ENCODE peak calls at places on chromosome 13, in seven cellular contexts. One of them, this sample, is unnamed.

GRCh38 chr13:51156666-51157065 is 45.6 kb upstream of the C13orf42 start:
- DNase-seq in EL: no peak
- DNase-seq in MV-4-11: no peak
- DNase-seq in stimulated activated CD8-positive, alpha-beta memory T cell treated with anti-CD3 and anti-CD28 coated beads, Interleukin-12 subunit alpha, Interleukin-12 subunit beta, amount 100 ng/mL, for 1 hour: no peak
- DNase-seq in aorta: no peak
- DNase-seq in HEK293T: no peak
- DNase-seq in heart left ventricle: no peak
- DNase-seq in this sample: no peak

GRCh38 chr13:87893982-87894527 is 222.9 kb downstream of the SLITRK5 start:
- DNase-seq in aorta: no peak
- DNase-seq in heart left ventricle: no peak
- DNase-seq in HEK293T: no peak
- DNase-seq in EL: no peak
- DNase-seq in stimulated activated CD8-positive, alpha-beta memory T cell treated with anti-CD3 and anti-CD28 coated beads, Interleukin-12 subunit alpha, Interleukin-12 subunit beta, amount 100 ng/mL, for 1 hour: no peak
- DNase-seq in MV-4-11: peak
- DNase-seq in this sample: peak

GRCh38 chr13:101946411-101946810 is 455.4 kb downstream of the FGF14 start:
- DNase-seq in heart left ventricle: no peak
- DNase-seq in HEK293T: no peak
- DNase-seq in MV-4-11: no peak
- DNase-seq in EL: no peak
- DNase-seq in aorta: no peak
- DNase-seq in stimulated activated CD8-positive, alpha-beta memory T cell treated with anti-CD3 and anti-CD28 coated beads, Interleukin-12 subunit alpha, Interleukin-12 subunit beta, amount 100 ng/mL, for 1 hour: no peak
- DNase-seq in this sample: no peak

GRCh38 chr13:95360464-95361097 is 59.3 kb upstream of the ABCC4 start:
- DNase-seq in HEK293T: no peak
- DNase-seq in heart left ventricle: no peak
- DNase-seq in stimulated activated CD8-positive, alpha-beta memory T cell treated with anti-CD3 and anti-CD28 coated beads, Interleukin-12 subunit alpha, Interleukin-12 subunit beta, amount 100 ng/mL, for 1 hour: no peak
- DNase-seq in MV-4-11: no peak
- DNase-seq in EL: no peak
- DNase-seq in aorta: no peak
- DNase-seq in this sample: no peak

GRCh38 chr13:73428137-73428536 is 369.3 kb downstream of the KLF5 start:
- DNase-seq in EL: peak
- DNase-seq in HEK293T: no peak
- DNase-seq in stimulated activated CD8-positive, alpha-beta memory T cell treated with anti-CD3 and anti-CD28 coated beads, Interleukin-12 subunit alpha, Interleukin-12 subunit beta, amount 100 ng/mL, for 1 hour: no peak
- DNase-seq in heart left ventricle: no peak
- DNase-seq in MV-4-11: no peak
- DNase-seq in aorta: no peak
- DNase-seq in this sample: no peak

GRCh38 chr13:70829748-70830147 is 721.5 kb upstream of the KLHL1 start:
- DNase-seq in aorta: no peak
- DNase-seq in heart left ventricle: no peak
- DNase-seq in stimulated activated CD8-positive, alpha-beta memory T cell treated with anti-CD3 and anti-CD28 coated beads, Interleukin-12 subunit alpha, Interleukin-12 subunit beta, amount 100 ng/mL, for 1 hour: no peak
- DNase-seq in MV-4-11: peak
- DNase-seq in HEK293T: no peak
- DNase-seq in EL: no peak
- DNase-seq in this sample: no peak

GRCh38 chr13:33119022-33119735 is 103.0 kb downstream of the KL start:
- DNase-seq in stimulated activated CD8-positive, alpha-beta memory T cell treated with anti-CD3 and anti-CD28 coated beads, Interleukin-12 subunit alpha, Interleukin-12 subunit beta, amount 100 ng/mL, for 1 hour: no peak
- DNase-seq in MV-4-11: no peak
- DNase-seq in EL: peak
- DNase-seq in aorta: no peak
- DNase-seq in heart left ventricle: no peak
- DNase-seq in HEK293T: no peak
- DNase-seq in this sample: no peak

GRCh38 chr13:41546372-41547252 is 89.3 kb downstream of the RGCC start:
- DNase-seq in stimulated activated CD8-positive, alpha-beta memory T cell treated with anti-CD3 and anti-CD28 coated beads, Interleukin-12 subunit alpha, Interleukin-12 subunit beta, amount 100 ng/mL, for 1 hour: no peak
- DNase-seq in EL: peak
- DNase-seq in heart left ventricle: no peak
- DNase-seq in aorta: no peak
- DNase-seq in MV-4-11: peak
- DNase-seq in HEK293T: no peak
- DNase-seq in this sample: no peak

GRCh38 chr13:27374650-27375049 is 49.8 kb upstream of the GTF3A start:
- DNase-seq in aorta: peak
- DNase-seq in stimulated activated CD8-positive, alpha-beta memory T cell treated with anti-CD3 and anti-CD28 coated beads, Interleukin-12 subunit alpha, Interleukin-12 subunit beta, amount 100 ng/mL, for 1 hour: peak
- DNase-seq in EL: peak
- DNase-seq in MV-4-11: peak
- DNase-seq in heart left ventricle: peak
- DNase-seq in HEK293T: peak
- DNase-seq in this sample: peak

GRCh38 chr13:19153782-19154450 is 27.7 kb downstream of the TUBA3C start:
- DNase-seq in MV-4-11: no peak
- DNase-seq in heart left ventricle: no peak
- DNase-seq in stimulated activated CD8-positive, alpha-beta memory T cell treated with anti-CD3 and anti-CD28 coated beads, Interleukin-12 subunit alpha, Interleukin-12 subunit beta, amount 100 ng/mL, for 1 hour: no peak
- DNase-seq in aorta: no peak
- DNase-seq in HEK293T: peak
- DNase-seq in EL: no peak
- DNase-seq in this sample: no peak

GRCh38 chr13:35888327-35888940 is 242.7 kb downstream of the DCLK1 start:
- DNase-seq in aorta: no peak
- DNase-seq in EL: no peak
- DNase-seq in stimulated activated CD8-positive, alpha-beta memory T cell treated with anti-CD3 and anti-CD28 coated beads, Interleukin-12 subunit alpha, Interleukin-12 subunit beta, amount 100 ng/mL, for 1 hour: no peak
- DNase-seq in HEK293T: no peak
- DNase-seq in MV-4-11: no peak
- DNase-seq in heart left ventricle: no peak
- DNase-seq in this sample: no peak

GRCh38 chr13:24691381-24691780 is 11.2 kb downstream of the ATP12A start:
- DNase-seq in EL: no peak
- DNase-seq in MV-4-11: no peak
- DNase-seq in stimulated activated CD8-positive, alpha-beta memory T cell treated with anti-CD3 and anti-CD28 coated beads, Interleukin-12 subunit alpha, Interleukin-12 subunit beta, amount 100 ng/mL, for 1 hour: no peak
- DNase-seq in aorta: no peak
- DNase-seq in HEK293T: no peak
- DNase-seq in heart left ventricle: no peak
- DNase-seq in this sample: no peak

GRCh38 chr13:50910483-50910805 is 853 bp downstream of the RNASEH2B start:
- DNase-seq in HEK293T: peak
- DNase-seq in heart left ventricle: no peak
- DNase-seq in EL: peak
- DNase-seq in stimulated activated CD8-positive, alpha-beta memory T cell treated with anti-CD3 and anti-CD28 coated beads, Interleukin-12 subunit alpha, Interleukin-12 subunit beta, amount 100 ng/mL, for 1 hour: no peak
- DNase-seq in MV-4-11: peak
- DNase-seq in aorta: no peak
- DNase-seq in this sample: peak

GRCh38 chr13:109762791-109763190 is 23.6 kb downstream of the IRS2 start:
- DNase-seq in aorta: no peak
- DNase-seq in MV-4-11: no peak
- DNase-seq in EL: no peak
- DNase-seq in HEK293T: no peak
- DNase-seq in stimulated activated CD8-positive, alpha-beta memory T cell treated with anti-CD3 and anti-CD28 coated beads, Interleukin-12 subunit alpha, Interleukin-12 subunit beta, amount 100 ng/mL, for 1 hour: no peak
- DNase-seq in heart left ventricle: no peak
- DNase-seq in this sample: no peak

GRCh38 chr13:95614641-95615245 is 29.8 kb downstream of the DZIP1 start:
- DNase-seq in EL: no peak
- DNase-seq in heart left ventricle: no peak
- DNase-seq in stimulated activated CD8-positive, alpha-beta memory T cell treated with anti-CD3 and anti-CD28 coated beads, Interleukin-12 subunit alpha, Interleukin-12 subunit beta, amount 100 ng/mL, for 1 hour: no peak
- DNase-seq in HEK293T: no peak
- DNase-seq in MV-4-11: no peak
- DNase-seq in aorta: no peak
- DNase-seq in this sample: no peak

GRCh38 chr13:25174304-25174703 is 2.2 kb upstream of the AMER2 start:
- DNase-seq in stimulated activated CD8-positive, alpha-beta memory T cell treated with anti-CD3 and anti-CD28 coated beads, Interleukin-12 subunit alpha, Interleukin-12 subunit beta, amount 100 ng/mL, for 1 hour: no peak
- DNase-seq in EL: no peak
- DNase-seq in MV-4-11: no peak
- DNase-seq in HEK293T: no peak
- DNase-seq in aorta: no peak
- DNase-seq in heart left ventricle: no peak
- DNase-seq in this sample: no peak

GRCh38 chr13:110298566-110299321 is 8.2 kb downstream of the COL4A1 start:
- DNase-seq in MV-4-11: no peak
- DNase-seq in aorta: peak
- DNase-seq in stimulated activated CD8-positive, alpha-beta memory T cell treated with anti-CD3 and anti-CD28 coated beads, Interleukin-12 subunit alpha, Interleukin-12 subunit beta, amount 100 ng/mL, for 1 hour: no peak
- DNase-seq in EL: no peak
- DNase-seq in heart left ventricle: peak
- DNase-seq in HEK293T: no peak
- DNase-seq in this sample: no peak

GRCh38 chr13:93535256-93535655 is 308.6 kb downstream of the GPC6 start:
- DNase-seq in heart left ventricle: no peak
- DNase-seq in aorta: no peak
- DNase-seq in EL: peak
- DNase-seq in MV-4-11: no peak
- DNase-seq in HEK293T: no peak
- DNase-seq in stimulated activated CD8-positive, alpha-beta memory T cell treated with anti-CD3 and anti-CD28 coated beads, Interleukin-12 subunit alpha, Interleukin-12 subunit beta, amount 100 ng/mL, for 1 hour: no peak
- DNase-seq in this sample: no peak

GRCh38 chr13:91296011-91296410 is 51.5 kb upstream of the MIR17HG start:
- DNase-seq in heart left ventricle: no peak
- DNase-seq in stimulated activated CD8-positive, alpha-beta memory T cell treated with anti-CD3 and anti-CD28 coated beads, Interleukin-12 subunit alpha, Interleukin-12 subunit beta, amount 100 ng/mL, for 1 hour: no peak
- DNase-seq in MV-4-11: no peak
- DNase-seq in HEK293T: no peak
- DNase-seq in aorta: no peak
- DNase-seq in EL: no peak
- DNase-seq in this sample: no peak

GRCh38 chr13:45786293-45786920 is 65.1 kb downstream of the SIAH3 start:
- DNase-seq in EL: no peak
- DNase-seq in MV-4-11: no peak
- DNase-seq in HEK293T: no peak
- DNase-seq in heart left ventricle: peak
- DNase-seq in aorta: no peak
- DNase-seq in stimulated activated CD8-positive, alpha-beta memory T cell treated with anti-CD3 and anti-CD28 coated beads, Interleukin-12 subunit alpha, Interleukin-12 subunit beta, amount 100 ng/mL, for 1 hour: no peak
- DNase-seq in this sample: no peak

GRCh38 chr13:64457976-64458375 is 2772.2 kb downstream of the PCDH9 start:
- DNase-seq in heart left ventricle: no peak
- DNase-seq in aorta: no peak
- DNase-seq in MV-4-11: no peak
- DNase-seq in stimulated activated CD8-positive, alpha-beta memory T cell treated with anti-CD3 and anti-CD28 coated beads, Interleukin-12 subunit alpha, Interleukin-12 subunit beta, amount 100 ng/mL, for 1 hour: no peak
- DNase-seq in EL: peak
- DNase-seq in HEK293T: no peak
- DNase-seq in this sample: no peak

GRCh38 chr13:113820813-113821651 is 42.8 kb downstream of the GAS6 start:
- DNase-seq in heart left ventricle: peak
- DNase-seq in HEK293T: no peak
- DNase-seq in stimulated activated CD8-positive, alpha-beta memory T cell treated with anti-CD3 and anti-CD28 coated beads, Interleukin-12 subunit alpha, Interleukin-12 subunit beta, amount 100 ng/mL, for 1 hour: no peak
- DNase-seq in MV-4-11: no peak
- DNase-seq in EL: peak
- DNase-seq in aorta: peak
- DNase-seq in this sample: no peak

GRCh38 chr13:74133657-74134201 is 475 bp downstream of the KLF12 start:
- DNase-seq in MV-4-11: peak
- DNase-seq in stimulated activated CD8-positive, alpha-beta memory T cell treated with anti-CD3 and anti-CD28 coated beads, Interleukin-12 subunit alpha, Interleukin-12 subunit beta, amount 100 ng/mL, for 1 hour: peak
- DNase-seq in EL: peak
- DNase-seq in HEK293T: peak
- DNase-seq in heart left ventricle: peak
- DNase-seq in aorta: peak
- DNase-seq in this sample: peak

GRCh38 chr13:39612023-39612637 is 9.1 kb upstream of the LHFPL6 start:
- DNase-seq in heart left ventricle: peak
- DNase-seq in MV-4-11: peak
- DNase-seq in EL: peak
- DNase-seq in aorta: no peak
- DNase-seq in HEK293T: peak
- DNase-seq in stimulated activated CD8-positive, alpha-beta memory T cell treated with anti-CD3 and anti-CD28 coated beads, Interleukin-12 subunit alpha, Interleukin-12 subunit beta, amount 100 ng/mL, for 1 hour: peak
- DNase-seq in this sample: peak

GRCh38 chr13:99740261-99740979 is 231.1 kb downstream of the ZIC5 start:
- DNase-seq in stimulated activated CD8-positive, alpha-beta memory T cell treated with anti-CD3 and anti-CD28 coated beads, Interleukin-12 subunit alpha, Interleukin-12 subunit beta, amount 100 ng/mL, for 1 hour: no peak
- DNase-seq in HEK293T: no peak
- DNase-seq in EL: peak
- DNase-seq in MV-4-11: peak
- DNase-seq in heart left ventricle: no peak
- DNase-seq in aorta: no peak
- DNase-seq in this sample: no peak

GRCh38 chr13:45370922-45371406 is 30.0 kb upstream of the TPT1 start:
- DNase-seq in aorta: peak
- DNase-seq in MV-4-11: no peak
- DNase-seq in EL: peak
- DNase-seq in heart left ventricle: peak
- DNase-seq in stimulated activated CD8-positive, alpha-beta memory T cell treated with anti-CD3 and anti-CD28 coated beads, Interleukin-12 subunit alpha, Interleukin-12 subunit beta, amount 100 ng/mL, for 1 hour: peak
- DNase-seq in HEK293T: peak
- DNase-seq in this sample: no peak

GRCh38 chr13:84802073-84802472 is 919.8 kb upstream of the SLITRK1 start:
- DNase-seq in aorta: no peak
- DNase-seq in stimulated activated CD8-positive, alpha-beta memory T cell treated with anti-CD3 and anti-CD28 coated beads, Interleukin-12 subunit alpha, Interleukin-12 subunit beta, amount 100 ng/mL, for 1 hour: no peak
- DNase-seq in EL: no peak
- DNase-seq in MV-4-11: no peak
- DNase-seq in HEK293T: no peak
- DNase-seq in heart left ventricle: no peak
- DNase-seq in this sample: no peak

GRCh38 chr13:35159041-35159440 is 217.0 kb downstream of the NBEA start:
- DNase-seq in heart left ventricle: no peak
- DNase-seq in HEK293T: no peak
- DNase-seq in stimulated activated CD8-positive, alpha-beta memory T cell treated with anti-CD3 and anti-CD28 coated beads, Interleukin-12 subunit alpha, Interleukin-12 subunit beta, amount 100 ng/mL, for 1 hour: no peak
- DNase-seq in MV-4-11: no peak
- DNase-seq in EL: no peak
- DNase-seq in aorta: no peak
- DNase-seq in this sample: no peak

This sample was measured in AML-193.